ENCODE peak calls at places on chromosomes 4 and X, in seven cellular contexts. W, O, H, Q, G, R and A are unnamed samples.
A peak's percentile ranks its signal among the peaks of the same experiment; 100 is the strongest.

GRCh38 chrX:39165773-39166172 is 364.5 kb downstream of the MID1IP1 start:
- DNase-seq in O (no peak), R (no peak), G (no peak), W (no peak), Q (no peak), H (no peak), A (no peak)

GRCh38 chrX:10106801-10107200 is 50.0 kb upstream of the CLCN4 start:
- DNase-seq in R (peak; percentile 26), H (no peak), Q (peak; percentile 32), O (no peak), W (peak; percentile 79), G (no peak), A (peak; percentile 71)

GRCh38 chr4:165355900-165356300 is 22.9 kb upstream of the CPE start:
- DNase-seq in O (no peak), Q (no peak), W (peak; percentile 39), G (no peak), R (peak; percentile 70), H (no peak), A (no peak)

GRCh38 chr4:169033660-169034059 is 23.6 kb upstream of the CBR4 start:
- DNase-seq in H (no peak), G (no peak), W (peak; percentile 9), R (peak; percentile 13), O (no peak), Q (no peak), A (no peak)

GRCh38 chrX:71095971-71096701 is 485 bp downstream of the FOXO4 start:
- DNase-seq in Q (no peak), G (no peak), W (no peak), O (peak; percentile 51), R (no peak), H (peak; percentile 2), A (no peak)

GRCh38 chr4:187999406-187999932 is 3.9 kb downstream of the ZFP42 start:
- DNase-seq in R (no peak), H (no peak), Q (no peak), G (no peak), O (no peak), W (no peak), A (no peak)

GRCh38 chr4:81196126-81196650 is 18.8 kb downstream of the PRKG2 start:
- DNase-seq in W (no peak), R (no peak), H (no peak), O (no peak), G (no peak), Q (no peak), A (no peak)

GRCh38 chr4:175450446-175450845 is 361.6 kb downstream of the GPM6A start:
- DNase-seq in O (no peak), H (no peak), R (no peak), G (no peak), W (no peak), Q (no peak), A (no peak)

GRCh38 chr4:30818541-30818940 is 98.4 kb downstream of the PCDH7 start:
- DNase-seq in O (no peak), Q (no peak), R (no peak), W (no peak), G (no peak), H (no peak), A (no peak)

GRCh38 chr4:186770446-186771175 is 47.0 kb upstream of the FAT1 start:
- DNase-seq in Q (no peak), R (peak; percentile 87), O (no peak), W (no peak), G (no peak), H (no peak), A (no peak)

GRCh38 chr4:142098380-142098779 is 462.0 kb downstream of the IL15 start:
- DNase-seq in R (no peak), O (no peak), Q (no peak), G (no peak), H (no peak), W (no peak), A (no peak)

GRCh38 chrX:154799554-154800348 is 5.5 kb downstream of the MPP1 start:
- DNase-seq in R (peak; percentile 48), W (peak; percentile 75), H (peak; percentile 4), O (no peak), G (no peak), Q (no peak), A (no peak)

GRCh38 chr4:151114986-151115385 is 15.6 kb downstream of the RPS3A start:
- DNase-seq in H (no peak), R (peak; percentile 39), G (no peak), O (no peak), W (no peak), Q (no peak), A (no peak)

GRCh38 chr4:123587983-123588494 is 191.4 kb downstream of the SPRY1 start:
- DNase-seq in W (no peak), R (peak; percentile 77), G (no peak), H (no peak), Q (no peak), O (no peak), A (no peak)

GRCh38 chr4:105130945-105131344 is 15.7 kb upstream of the TET2 start:
- DNase-seq in Q (no peak), W (no peak), R (no peak), G (no peak), O (no peak), H (no peak), A (no peak)

GRCh38 chrX:148732743-148733142 is 232.3 kb downstream of the AFF2 start:
- DNase-seq in H (no peak), O (no peak), R (no peak), W (no peak), G (no peak), Q (no peak), A (no peak)

GRCh38 chr4:2934077-2934812 is 29.0 kb downstream of the NOP14 start:
- DNase-seq in O (peak; percentile 68), W (peak; percentile 35), G (peak; percentile 65), R (peak; percentile 49), H (no peak), Q (peak; percentile 49), A (no peak)

GRCh38 chr4:145347684-145348083 is 134.0 kb upstream of the SMAD1 start:
- DNase-seq in R (peak; percentile 75), H (peak; percentile 78), G (no peak), O (no peak), W (no peak), Q (no peak), A (no peak)

GRCh38 chr4:7771541-7772507 is 167.8 kb downstream of the AFAP1 start:
- DNase-seq in W (no peak), H (no peak), Q (no peak), G (peak; percentile 37), O (no peak), R (no peak), A (peak; percentile 89)
- H3K4me3 ChIP-seq in W (no peak overlapping the region), H (no peak overlapping the region), Q (no peak overlapping the region), G (no peak overlapping the region), O (no peak overlapping the region), R (no peak overlapping the region), A (peak overlapping the region; percentile 4)

DNA sequence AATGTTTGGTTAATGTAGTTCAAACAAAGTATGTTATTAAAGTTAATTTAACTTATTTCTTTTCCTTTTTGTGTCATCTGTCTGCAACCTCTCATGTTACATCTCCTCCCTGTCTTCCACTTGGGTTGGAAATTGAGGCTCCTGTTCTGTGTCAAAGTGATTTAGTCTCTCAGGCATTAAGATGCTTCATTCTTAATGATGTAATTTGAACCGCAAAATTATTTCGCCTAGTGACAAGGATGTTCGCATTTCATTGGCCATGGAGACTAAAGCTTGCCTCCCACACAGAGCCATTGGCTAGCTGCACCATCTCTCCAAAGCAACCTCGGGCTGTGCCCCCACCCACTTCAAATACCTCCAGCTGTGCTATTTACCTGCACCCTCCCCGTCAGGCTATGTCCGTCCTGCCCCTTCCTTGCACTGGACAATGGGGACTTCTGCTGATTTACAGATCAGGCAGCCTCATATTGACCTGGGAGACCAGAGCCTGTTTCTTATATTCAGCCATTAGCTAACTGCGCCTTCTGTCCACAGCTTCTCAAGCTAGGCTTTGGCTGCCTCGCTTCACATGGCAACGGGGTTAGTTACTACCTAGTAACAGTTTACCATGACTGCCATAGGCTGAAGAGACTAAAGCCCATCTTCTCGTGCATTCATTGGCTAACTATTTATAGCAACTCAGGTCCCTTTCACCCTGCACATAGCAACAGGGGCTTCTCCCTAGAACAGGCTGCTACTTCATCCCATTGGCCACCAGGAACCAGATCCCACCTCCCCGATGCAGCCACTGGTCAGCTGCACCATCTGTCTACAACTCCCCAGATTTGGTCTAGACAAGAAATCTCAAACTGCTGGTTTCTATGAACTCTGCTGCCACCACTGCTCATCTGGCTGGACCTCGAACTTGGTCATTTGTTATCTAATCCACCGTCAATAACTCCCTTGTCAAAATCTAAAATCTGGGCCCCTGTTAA is 8.6 kb upstream of the ZNF157 start:
- DNase-seq in O (peak; percentile 76), R (peak; percentile 99), Q (peak; percentile 51), W (peak; percentile 13), H (peak; percentile 91), G (peak; percentile 60), A (peak; percentile 90)
- H3K4me3 ChIP-seq in O (no peak overlapping the region), R (peak overlapping the region; percentile 53), Q (no peak overlapping the region), W (no peak overlapping the region), H (peak overlapping the region; percentile 39), G (no peak overlapping the region), A (peak overlapping the region; percentile 4)

GRCh38 chr4:40628888-40629287 is 776 bp downstream of the RBM47 start:
- DNase-seq in O (no peak), G (no peak), R (no peak), H (no peak), Q (no peak), W (no peak), A (no peak)
- H3K4me3 ChIP-seq in O (no peak overlapping the region), G (peak overlapping the region; percentile 61), R (peak overlapping the region; percentile 70), H (peak overlapping the region; percentile 60), Q (peak overlapping the region; percentile 56), W (no peak overlapping the region), A (peak overlapping the region; percentile 97)

GRCh38 chr4:71187399-71188196 is 151.2 kb upstream of the SLC4A4 start:
- DNase-seq in G (peak; percentile 75), Q (peak; percentile 22), W (peak; percentile 56), O (peak; percentile 50), R (no peak), H (no peak), A (no peak)
- H3K4me3 ChIP-seq in G (peak overlapping the region; percentile 58), Q (peak overlapping the region; percentile 50), W (peak overlapping the region; percentile 79), O (peak overlapping the region; percentile 53), R (peak overlapping the region; percentile 60), H (peak overlapping the region; percentile 62), A (no peak overlapping the region)